ENCODE peak calls at places on chromosomes 5 and 9, in five cellular contexts. Y is SK-N-SH, I is fibroblast of lung, Z is thoracic aorta, J is right atrium auricular region. Q is an unnamed sample.

GRCh38 chr9:106892632-106893031 is 29.7 kb downstream of the ZNF462 start:
- DNase-seq in I (peak; percentile 95), Y (peak; percentile 48), Z (no peak), J (no peak), Q (peak; percentile 99)

GRCh38 chr5:106086352-106086751 is 1584.4 kb downstream of the EFNA5 start:
- DNase-seq in Y (no peak), I (no peak), Z (no peak), J (no peak), Q (no peak)

GRCh38 chr5:158553195-158553945 is 546.3 kb downstream of the EBF1 start:
- DNase-seq in Y (peak; percentile 33), Z (no peak), I (peak; percentile 73), J (no peak), Q (no peak)

GRCh38 chr9:27005491-27005890 is at the start of gene LRRC19:
- DNase-seq in Z (no peak), I (no peak), Y (no peak), J (no peak), Q (no peak)

GRCh38 chr5:22926574-22926973 is 73.4 kb upstream of the CDH12 start:
- DNase-seq in Z (no peak), I (peak; percentile 49), Y (no peak), J (no peak), Q (no peak)

GRCh38 chr9:80012557-80013330 is 441.0 kb downstream of the TLE4 start:
- DNase-seq in Z (no peak), J (no peak), I (no peak), Y (no peak), Q (no peak)

GRCh38 chr9:130341128-130341527 is 75.6 kb downstream of the HMCN2 start:
- DNase-seq in Z (no peak), Y (no peak), I (no peak), J (no peak), Q (no peak)

GRCh38 chr9:93814561-93814960 is 140.6 kb downstream of the BARX1 start:
- DNase-seq in I (no peak), Z (no peak), J (no peak), Y (peak; percentile 38), Q (no peak)

GRCh38 chr9:70573308-70573707 is 158.9 kb upstream of the KLF9 start:
- DNase-seq in J (no peak), Z (no peak), I (no peak), Y (no peak), Q (no peak)

GRCh38 chr5:66694036-66694435 is 97.8 kb downstream of the MAST4 start:
- DNase-seq in I (no peak), J (no peak), Y (no peak), Z (no peak), Q (no peak)

GRCh38 chr5:73139485-73139884 is 19.1 kb downstream of the TMEM171 start:
- DNase-seq in J (no peak), Z (no peak), Y (no peak), I (no peak), Q (no peak)

DNA sequence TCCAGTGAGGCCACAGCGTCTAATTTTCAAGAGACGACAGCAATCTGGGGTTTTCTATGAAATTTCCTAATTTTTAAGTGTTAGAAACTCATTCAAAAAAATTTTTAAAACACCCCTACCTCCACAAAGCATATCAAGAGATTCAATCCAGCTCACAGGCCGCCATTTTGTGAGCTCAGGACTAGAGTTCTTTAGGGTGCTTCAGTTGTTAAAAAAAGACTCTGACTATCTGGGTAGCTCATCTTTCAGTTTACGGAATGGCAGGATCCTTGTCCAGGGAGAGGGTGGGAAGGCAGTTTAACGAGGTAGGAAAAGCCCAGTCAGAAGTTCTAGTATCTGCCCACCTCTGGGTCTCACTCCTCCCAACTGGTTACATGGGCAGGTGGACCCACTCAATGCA is 43.1 kb downstream of the CAMK2A start:
- DNase-seq in J (no peak), I (no peak), Z (no peak), Y (no peak), Q (no peak)
- H3K27ac ChIP-seq in J (peak overlapping the region; percentile 74), I (no peak overlapping the region), Z (no peak overlapping the region), Y (no peak overlapping the region), Q (no peak overlapping the region)

GRCh38 chr9:37037137-37037743 is 3.2 kb upstream of the PAX5 start:
- DNase-seq in Y (no peak), I (peak; percentile 17), Z (no peak), J (no peak), Q (peak; percentile 29)
- H3K4me1 ChIP-seq in Y (peaks cover 3% of the 10 kb centered on the region), I (no peaks in the 10 kb centered on the region), Z (peaks cover 22% of the 10 kb centered on the region), J (peaks cover 43% of the 10 kb centered on the region), Q (no peaks in the 10 kb centered on the region)

GRCh38 chr5:150413176-150413901 is 629 bp upstream of the CD74 start:
- DNase-seq in Z (no peak), I (no peak), J (no peak), Y (no peak), Q (no peak)

GRCh38 chr5:150411245-150411979 is 1.3 kb downstream of the CD74 start:
- DNase-seq in Z (peak; percentile 29), J (no peak), I (no peak), Y (no peak), Q (no peak)

GRCh38 chr5:150412319-150413175 is at the start of gene CD74:
- DNase-seq in Z (peak; percentile 42), Y (peak; percentile 53), J (peak; percentile 86), I (no peak), Q (peak; percentile 37)

GRCh38 chr5:150409638-150410523 is 2.8 kb downstream of the CD74 start:
- DNase-seq in Y (peak; percentile 91), I (peak; percentile 86), J (peak; percentile 85), Z (peak; percentile 61), Q (peak; percentile 52)

DNA sequence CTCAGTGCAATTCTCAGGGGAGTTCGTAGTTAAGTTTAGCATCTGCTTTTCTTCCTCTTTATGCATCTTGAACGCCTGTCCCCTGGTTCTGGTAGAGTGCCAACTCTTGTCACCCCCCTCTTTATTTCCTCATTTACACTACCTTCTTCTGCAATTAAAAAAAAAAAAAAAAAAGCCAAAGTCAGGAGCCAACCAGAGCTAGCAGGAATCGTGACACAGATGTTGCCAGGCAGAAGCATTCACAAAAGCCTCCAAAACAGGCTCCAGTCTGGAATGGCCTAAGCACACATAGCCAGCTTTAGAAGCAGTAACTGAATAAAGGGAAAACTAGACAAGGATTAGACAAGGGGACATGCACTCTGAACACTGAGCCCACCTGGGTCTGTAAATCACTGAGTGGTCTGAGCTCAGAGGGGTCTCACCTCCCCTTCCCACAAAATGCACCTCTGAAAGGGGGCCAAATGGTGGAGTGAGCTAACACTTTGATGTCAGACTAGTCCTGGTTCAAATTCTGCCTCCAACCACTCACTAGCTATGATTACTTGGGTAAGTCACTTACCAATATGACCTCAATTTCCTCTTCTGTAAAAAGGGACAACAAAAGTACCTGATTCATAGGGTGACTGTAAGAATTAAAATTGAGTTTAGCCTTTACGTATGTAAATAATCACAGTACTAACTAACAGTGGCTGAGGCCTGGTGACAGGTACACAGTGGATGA is 2.0 kb downstream of the CD74 start:
- DNase-seq in Y (peak; percentile 80), J (peak; percentile 69), I (peak; percentile 76), Z (peak; percentile 37), Q (peak; percentile 46)
- H3K27ac ChIP-seq in Y (peak overlapping the region; percentile 84), J (peak overlapping the region; percentile 84), I (no peak overlapping the region), Z (peak overlapping the region; percentile 86), Q (no peak overlapping the region)

GRCh38 chr9:128911529-128912035 is 9.2 kb upstream of the PHYHD1 start:
- DNase-seq in J (peak; percentile 80), Y (no peak), Z (peak; percentile 79), I (peak; percentile 47), Q (no peak)

GRCh38 chr9:128913048-128913900 is 7.5 kb upstream of the PHYHD1 start:
- DNase-seq in Y (no peak), I (no peak), J (no peak), Z (no peak), Q (no peak)

GRCh38 chr9:128909859-128910258 is 10.9 kb upstream of the PHYHD1 start:
- DNase-seq in Y (no peak), J (no peak), I (no peak), Z (no peak), Q (no peak)

GRCh38 chr9:128912270-128912853 is 8.4 kb upstream of the PHYHD1 start:
- DNase-seq in J (no peak), Y (no peak), Z (no peak), I (peak; percentile 74), Q (peak; percentile 98)

DNA sequence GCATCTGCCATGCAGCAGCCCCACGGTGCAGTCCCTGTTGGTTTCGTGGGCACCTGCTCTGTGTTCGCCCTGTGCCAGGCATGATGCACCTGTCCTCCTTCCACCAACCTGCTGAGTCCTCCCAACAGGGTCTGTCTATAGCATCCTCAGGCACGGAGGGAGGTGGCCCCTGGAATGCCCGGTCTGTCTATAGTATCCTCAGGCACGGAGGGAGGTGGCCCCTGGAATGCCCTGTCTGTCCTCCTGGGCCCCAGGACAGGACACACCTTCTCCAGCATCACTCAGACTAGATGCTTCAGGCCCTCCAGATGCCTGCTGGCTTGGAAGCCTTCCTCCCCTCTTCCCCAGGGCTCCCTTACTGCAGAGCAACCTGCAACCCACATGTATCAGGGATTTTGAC is 9.9 kb upstream of the PHYHD1 start:
- DNase-seq in I (no peak), J (no peak), Z (no peak), Y (no peak), Q (no peak)
- H3K4me1 ChIP-seq in I (peaks cover 29% of the 10 kb centered on the region), J (peaks cover 80% of the 10 kb centered on the region), Z (peaks cover 65% of the 10 kb centered on the region), Y (peaks cover 23% of the 10 kb centered on the region), Q (peaks cover 27% of the 10 kb centered on the region)

GRCh38 chr5:98933446-98934072 is 4.8 kb upstream of the CHD1 start:
- DNase-seq in Y (no peak), Z (no peak), I (no peak), J (no peak), Q (no peak)
- H3K27ac ChIP-seq in Y (no peak overlapping the region), Z (peak overlapping the region; percentile 26), I (no peak overlapping the region), J (peak overlapping the region; percentile 51), Q (no peak overlapping the region)

GRCh38 chr9:89622933-89623861 is 18.4 kb downstream of the GADD45G start:
- DNase-seq in J (no peak), Y (no peak), Z (no peak), I (no peak), Q (no peak)
- H3K4me1 ChIP-seq in J (peaks cover 33% of the 10 kb centered on the region), Y (no peaks in the 10 kb centered on the region), Z (no peaks in the 10 kb centered on the region), I (no peaks in the 10 kb centered on the region), Q (no peaks in the 10 kb centered on the region)

GRCh38 chr9:127508901-127509260 is 57.6 kb downstream of the LRSAM1 start:
- DNase-seq in J (no peak), Y (no peak), I (no peak), Z (no peak), Q (no peak)
- H3K27ac ChIP-seq in J (peak overlapping the region; percentile 52), Y (no peak overlapping the region), I (no peak overlapping the region), Z (peak overlapping the region; percentile 83), Q (no peak overlapping the region)

DNA sequence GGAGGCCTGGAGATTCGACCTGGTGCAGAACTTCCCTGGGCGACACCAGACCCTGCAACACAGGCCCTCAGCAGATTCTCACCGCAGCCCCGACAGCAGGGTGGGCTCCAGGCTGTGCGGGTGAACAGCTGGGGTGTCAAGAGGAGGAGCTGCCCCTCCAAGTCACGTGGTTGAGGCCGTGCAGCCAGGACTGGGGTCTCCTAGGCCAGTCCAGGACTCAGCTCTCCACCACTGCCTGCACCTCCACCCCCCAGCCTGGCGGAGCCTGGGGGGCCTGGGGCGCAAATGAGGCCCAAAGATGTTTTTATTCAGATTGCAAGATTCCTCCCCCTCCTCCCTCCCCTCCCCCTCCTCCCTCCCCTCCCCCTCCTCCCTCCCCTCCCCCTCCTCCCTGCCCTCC is 9.2 kb upstream of the AGPAT2 start:
- DNase-seq in Z (no peak), J (no peak), I (no peak), Y (no peak), Q (no peak)
- H3K4me1 ChIP-seq in Z (no peaks in the 10 kb centered on the region), J (peaks cover 22% of the 10 kb centered on the region), I (no peaks in the 10 kb centered on the region), Y (no peaks in the 10 kb centered on the region), Q (peaks cover 4% of the 10 kb centered on the region)